ENCODE peak calls at places on chromosomes 12 and 14, in four cellular contexts. O is psoas muscle; C is CD8-positive, alpha-beta T cell; S is H9. R is an unnamed sample.

GRCh38 chr12:78560633-78561032 is 303.9 kb upstream of the SYT1 start:
- DNase-seq in O (no peak), C (no peak), S (no peak), R (no peak)

GRCh38 chr12:110266980-110267620 is 13.9 kb upstream of the ATP2A2 start:
- DNase-seq in O (no peak), C (no peak), S (no peak), R (no peak)

GRCh38 chr14:65230287-65230728 is 128.0 kb upstream of the MAX start:
- DNase-seq in O (no peak), C (no peak), S (no peak), R (peak; percentile 66)

GRCh38 chr14:77641534-77642341 is 25.3 kb upstream of the SPTLC2 start:
- DNase-seq in O (peak; percentile 83), C (peak; percentile 63), S (no peak), R (peak; percentile 76)

GRCh38 chr12:132218915-132219314 is 74.7 kb downstream of the NOC4L start:
- DNase-seq in O (no peak), C (peak; percentile 47), S (peak; percentile 83), R (peak; percentile 35)

GRCh38 chr14:58731465-58732330 is 93.9 kb downstream of the DACT1 start:
- DNase-seq in O (no peak), C (no peak), S (no peak), R (no peak)

GRCh38 chr14:95956601-95957460 is 80.2 kb downstream of the TUNAR start:
- DNase-seq in O (no peak), C (no peak), S (no peak), R (no peak)

GRCh38 chr14:75442642-75443041 is 14.8 kb downstream of the JDP2 start:
- DNase-seq in O (no peak), C (no peak), S (no peak), R (no peak)

GRCh38 chr14:100317897-100318808 is 5.0 kb upstream of the SLC25A47 start:
- DNase-seq in O (peak; percentile 78), C (peak; percentile 74), S (peak; percentile 81), R (peak; percentile 69)

GRCh38 chr12:40065636-40066035 is 40.2 kb downstream of the SLC2A13 start:
- DNase-seq in O (no peak), C (no peak), S (no peak), R (no peak)

GRCh38 chr12:124666722-124667259 is 99.4 kb upstream of the NCOR2 start:
- DNase-seq in O (no peak), C (no peak), S (no peak), R (no peak)

GRCh38 chr14:23877538-23878180 is 75.9 kb upstream of the DHRS4 start:
- DNase-seq in O (no peak), C (no peak), S (no peak), R (no peak)

GRCh38 chr14:61517861-61518802 is 177.2 kb upstream of the HIF1A start:
- DNase-seq in O (no peak), C (no peak), S (no peak), R (no peak)

GRCh38 chr14:93045211-93045674 is 70.5 kb downstream of the ITPK1 start:
- DNase-seq in O (no peak), C (no peak), S (peak; percentile 83), R (no peak)

GRCh38 chr12:105983622-105984325 is 155.0 kb downstream of the NUAK1 start:
- DNase-seq in O (no peak), C (no peak), S (no peak), R (no peak)

GRCh38 chr14:90140298-90140955 is 78.6 kb downstream of the KCNK13 start:
- DNase-seq in O (no peak), C (no peak), S (no peak), R (no peak)

GRCh38 chr14:104442107-104442551 is 137.4 kb upstream of the C14orf180 start:
- DNase-seq in O (no peak), C (peak; percentile 4), S (peak; percentile 23), R (no peak)

GRCh38 chr12:56658921-56659320 is 13.1 kb upstream of the ATP5F1B start:
- DNase-seq in O (no peak), C (no peak), S (no peak), R (no peak)

GRCh38 chr14:41280745-41281144 is 325.9 kb upstream of the LRFN5 start:
- DNase-seq in O (no peak), C (no peak), S (no peak), R (no peak)

GRCh38 chr14:84144166-84144565 is 1385.8 kb upstream of the FLRT2 start:
- DNase-seq in O (no peak), C (no peak), S (no peak), R (no peak)

GRCh38 chr12:12996235-12996634 is 3.8 kb downstream of the HEBP1 start:
- DNase-seq in O (no peak), C (no peak), S (no peak), R (no peak)

GRCh38 chr12:63068857-63069442 is 82.1 kb downstream of the AVPR1A start:
- DNase-seq in O (no peak), C (no peak), S (no peak), R (no peak)

GRCh38 chr12:124545508-124546418 is 21.6 kb downstream of the NCOR2 start:
- DNase-seq in O (no peak), C (peak; percentile 25), S (no peak), R (no peak)

GRCh38 chr14:73887116-73887490 is 444 bp downstream of the ZNF410 start:
- DNase-seq in O (no peak), C (peak; percentile 23), S (no peak), R (no peak)

GRCh38 chr14:64706552-64707193 is 2.4 kb downstream of the PLEKHG3 start:
- DNase-seq in O (no peak), C (no peak), S (peak; percentile 79), R (no peak)

GRCh38 chr12:88600272-88600671 is 20.0 kb upstream of the KITLG start:
- DNase-seq in O (no peak), C (no peak), S (no peak), R (no peak)

GRCh38 chr12:68901551-68901950 is 31.4 kb downstream of the CPM start:
- DNase-seq in O (no peak), C (no peak), S (no peak), R (no peak)

GRCh38 chr12:75974323-75975273 is 57.0 kb downstream of the PHLDA1 start:
- DNase-seq in O (no peak), C (no peak), S (no peak), R (no peak)

GRCh38 chr14:68695326-68695768 is 97.5 kb downstream of the ZFP36L1 start:
- DNase-seq in O (peak; percentile 63), C (peak; percentile 30), S (no peak), R (no peak)

GRCh38 chr12:78403681-78404080 is 460.9 kb upstream of the SYT1 start:
- DNase-seq in O (no peak), C (no peak), S (no peak), R (no peak)

GRCh38 chr14:24904533-24904932 is 145.4 kb downstream of the STXBP6 start:
- DNase-seq in O (no peak), C (no peak), S (no peak), R (no peak)

GRCh38 chr14:24895622-24896021 is 154.3 kb downstream of the STXBP6 start:
- DNase-seq in O (no peak), C (no peak), S (no peak), R (no peak)

GRCh38 chr14:24897793-24898192 is 152.2 kb downstream of the STXBP6 start:
- DNase-seq in O (no peak), C (no peak), S (no peak), R (no peak)

GRCh38 chr14:24903337-24903736 is 146.6 kb downstream of the STXBP6 start:
- DNase-seq in O (no peak), C (no peak), S (no peak), R (no peak)

GRCh38 chr14:24900281-24900868 is 149.6 kb downstream of the STXBP6 start:
- DNase-seq in O (no peak), C (no peak), S (no peak), R (no peak)
- H3K4me1 ChIP-seq in O (no peaks in the 10 kb centered on the region), C (no peaks in the 10 kb centered on the region), S (no peaks in the 10 kb centered on the region), R (peaks cover 7% of the 10 kb centered on the region)

DNA sequence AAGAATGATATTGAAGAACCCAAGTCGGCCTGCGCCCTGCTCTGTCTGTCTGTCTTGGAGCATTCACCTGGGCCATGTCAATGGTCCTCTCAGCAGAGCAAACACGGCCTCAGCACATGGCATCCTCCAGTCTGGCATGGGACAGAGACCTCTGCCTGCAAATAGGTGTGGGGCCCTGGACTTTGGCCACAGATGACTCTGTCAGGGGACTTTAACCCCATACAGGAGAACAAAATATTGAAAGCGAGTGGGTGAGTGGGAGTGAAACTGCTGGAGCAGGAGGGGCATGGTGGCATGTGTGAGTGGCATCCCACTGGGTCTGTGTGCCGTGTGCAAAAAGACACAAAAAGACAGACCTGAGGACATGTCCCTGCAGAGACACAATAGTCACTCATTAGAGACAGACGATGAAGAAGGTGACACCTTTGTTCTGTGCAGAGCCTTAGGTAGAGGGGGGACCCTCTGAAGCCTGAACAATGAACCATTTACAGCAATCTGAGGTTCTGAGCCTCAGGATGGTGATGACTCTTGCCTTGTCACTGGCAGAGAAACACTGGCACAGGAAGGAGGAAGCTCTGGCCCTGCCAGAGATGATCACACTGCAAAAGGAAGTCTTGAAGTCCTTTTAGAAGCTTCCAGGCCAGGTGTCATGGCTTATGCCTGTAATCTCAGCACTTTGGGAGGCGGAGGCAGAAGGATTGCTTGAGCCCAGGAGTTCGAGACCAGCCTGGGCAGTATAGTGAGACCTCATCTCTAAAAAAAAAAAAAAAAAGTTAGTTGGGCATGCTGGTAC is 7.5 kb downstream of the LAG3 start:
- DNase-seq in O (no peak), C (no peak), S (no peak), R (no peak)
- H3K27ac ChIP-seq in O (peak overlapping the region; percentile 68), C (no peak overlapping the region), S (no peak overlapping the region), R (no peak overlapping the region)

GRCh38 chr14:105480165-105480564 is 5.5 kb downstream of the CRIP2 start:
- DNase-seq in O (no peak), C (no peak), S (no peak), R (no peak)
- H3K4me1 ChIP-seq in O (peaks cover 43% of the 10 kb centered on the region), C (peaks cover 87% of the 10 kb centered on the region), S (no peaks in the 10 kb centered on the region), R (peaks cover 73% of the 10 kb centered on the region)

DNA sequence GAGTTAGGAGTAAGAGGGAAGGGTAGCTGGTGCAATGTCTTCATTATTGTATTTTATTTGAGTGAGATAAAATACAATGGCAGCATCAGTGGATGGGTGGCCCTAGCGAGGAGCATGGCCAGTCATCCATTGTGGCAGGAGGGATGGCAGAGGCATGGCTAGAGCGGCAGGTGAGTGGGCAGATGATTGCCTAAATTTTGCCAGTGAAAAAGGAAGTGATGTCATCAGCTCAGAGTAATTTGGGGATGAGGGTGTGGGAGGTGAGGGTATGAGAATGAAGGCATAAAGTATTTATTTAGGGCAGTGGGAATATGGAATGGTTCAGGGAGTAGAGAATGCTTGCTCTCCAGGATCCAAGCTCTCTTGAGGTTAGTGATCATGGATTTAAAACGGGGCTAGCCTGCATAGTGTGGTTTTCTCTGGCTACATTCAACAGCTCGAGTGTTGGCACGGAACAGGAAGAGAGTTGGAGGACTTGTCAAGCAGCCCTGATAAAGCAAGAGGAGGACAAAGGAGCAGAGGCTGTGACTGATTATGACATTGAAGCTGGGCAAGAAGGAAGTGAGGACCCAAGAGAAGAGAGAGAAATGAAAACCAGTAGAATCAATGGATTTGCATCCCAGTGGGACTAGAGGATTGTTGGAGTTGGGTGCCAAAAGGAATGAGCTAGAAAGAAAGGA is 18.7 kb upstream of the SERPINA6 start:
- DNase-seq in O (no peak), C (no peak), S (no peak), R (peak; percentile 12)
- H3K27ac ChIP-seq in O (no peak overlapping the region), C (no peak overlapping the region), S (no peak overlapping the region), R (no peak overlapping the region)

GRCh38 chr12:29561736-29562135 is 64.2 kb upstream of the OVCH1 start:
- DNase-seq in O (no peak), C (no peak), S (no peak), R (no peak)
- H3K4me1 ChIP-seq in O (peaks cover 28% of the 10 kb centered on the region), C (no peaks in the 10 kb centered on the region), S (no peaks in the 10 kb centered on the region), R (peaks cover 4% of the 10 kb centered on the region)